ENCODE peak calls at places on chromosomes 3 and 15, in seven cellular contexts. B, H, R, M, W, P and F are unnamed samples.

GRCh38 chr15:48560321-48561051 is 85.0 kb downstream of the FBN1 start:
- DNase-seq in R (no peak), W (no peak), B (no peak), H (no peak), P (no peak), M (no peak), F (no peak)

GRCh38 chr15:43880406-43881184 is 53.8 kb downstream of the WDR76 start:
- DNase-seq in W (no peak), H (no peak), R (no peak), M (no peak), B (no peak), P (no peak), F (no peak)

GRCh38 chr3:48475188-48475587 is 28.7 kb downstream of the ATRIP start:
- DNase-seq in R (no peak), H (no peak), M (no peak), B (no peak), W (no peak), P (no peak), F (no peak)

GRCh38 chr3:12932754-12933153 is 91.4 kb upstream of the RPL32 start:
- DNase-seq in H (no peak), P (no peak), W (no peak), B (no peak), M (no peak), R (no peak), F (no peak)

GRCh38 chr3:66036586-66037061 is 2.1 kb downstream of the MAGI1 start:
- DNase-seq in M (no peak), W (no peak), B (no peak), H (no peak), P (no peak), R (no peak), F (no peak)

GRCh38 chr3:155230382-155230781 is 63.1 kb downstream of the STRIT1 start:
- DNase-seq in H (no peak), P (no peak), M (no peak), R (no peak), W (no peak), B (no peak), F (no peak)

GRCh38 chr15:85582719-85583089 is 202.3 kb downstream of the AKAP13 start:
- DNase-seq in R (no peak), M (peak), W (no peak), H (peak), P (no peak), B (no peak), F (peak)

GRCh38 chr3:156218353-156218744 is 98.0 kb downstream of the KCNAB1 start:
- DNase-seq in W (peak), R (no peak), H (no peak), M (no peak), B (no peak), P (no peak), F (no peak)

GRCh38 chr3:16101295-16102186 is 72.9 kb upstream of the GALNT15 start:
- DNase-seq in R (no peak), P (no peak), W (no peak), M (no peak), H (no peak), B (no peak), F (no peak)

GRCh38 chr15:63509933-63510547 is 5.6 kb downstream of the USP3 start:
- DNase-seq in P (no peak), R (no peak), B (no peak), H (no peak), M (no peak), W (no peak), F (no peak)

GRCh38 chr3:171458857-171459129 is 1.4 kb downstream of the TNIK start:
- DNase-seq in B (peak), M (no peak), W (no peak), R (no peak), P (no peak), H (no peak), F (no peak)

GRCh38 chr3:8336456-8336855 is 165.2 kb upstream of the LMCD1 start:
- DNase-seq in P (no peak), R (no peak), H (no peak), M (no peak), B (no peak), W (no peak), F (no peak)

GRCh38 chr3:52636673-52637072 is 49.0 kb downstream of the PBRM1 start:
- DNase-seq in W (peak), R (no peak), P (no peak), H (no peak), B (no peak), M (no peak), F (no peak)

GRCh38 chr3:11391930-11392688 is 119.9 kb downstream of the ATG7 start:
- DNase-seq in W (no peak), H (no peak), M (peak), R (no peak), P (peak), B (no peak), F (no peak)

GRCh38 chr3:58161435-58162398 is 49.1 kb downstream of the DNASE1L3 start:
- DNase-seq in R (no peak), H (no peak), B (no peak), W (peak), M (peak), P (peak), F (no peak)

GRCh38 chr15:69535101-69535638 is 82.6 kb downstream of the RPLP1 start:
- DNase-seq in B (no peak), H (no peak), M (no peak), P (peak), R (no peak), W (no peak), F (no peak)

GRCh38 chr15:80588801-80589200 is 106.3 kb upstream of the ABHD17C start:
- DNase-seq in W (peak), H (no peak), B (no peak), R (no peak), M (no peak), P (peak), F (no peak)

GRCh38 chr15:65833501-65834220 is 35.6 kb upstream of the RAB11A start:
- DNase-seq in P (no peak), W (no peak), M (no peak), H (no peak), R (peak), B (no peak), F (peak)

GRCh38 chr15:74815121-74815933 is 2.7 kb downstream of the LMAN1L start:
- DNase-seq in B (no peak), R (no peak), M (no peak), W (peak), P (no peak), H (no peak), F (no peak)

GRCh38 chr3:79618883-79619282 is 148.9 kb downstream of the ROBO1 start:
- DNase-seq in W (no peak), M (no peak), P (no peak), R (no peak), H (no peak), B (no peak), F (no peak)

GRCh38 chr15:29593086-29593485 is 229.2 kb downstream of the TJP1 start:
- DNase-seq in B (no peak), P (no peak), R (no peak), M (no peak), H (no peak), W (no peak), F (no peak)

GRCh38 chr3:52704611-52705437 is 767 bp downstream of the GLT8D1 start:
- DNase-seq in M (peak), H (peak), R (no peak), B (no peak), P (no peak), W (no peak), F (no peak)

GRCh38 chr15:61527836-61528589 is 298.9 kb upstream of the RORA start:
- DNase-seq in B (no peak), R (peak), P (no peak), H (no peak), W (no peak), M (no peak), F (no peak)

GRCh38 chr15:65868546-65869126 is 655 bp upstream of the RAB11A start:
- DNase-seq in R (no peak), B (no peak), W (no peak), M (no peak), P (no peak), H (no peak), F (no peak)

GRCh38 chr15:40105517-40106202 is 3.0 kb downstream of the BMF start:
- DNase-seq in H (peak), B (no peak), W (no peak), M (no peak), R (no peak), P (no peak), F (no peak)

GRCh38 chr3:156892701-156893100 is 66.5 kb downstream of the LEKR1 start:
- DNase-seq in M (no peak), H (no peak), W (no peak), P (no peak), B (no peak), R (no peak), F (no peak)

GRCh38 chr3:46427929-46428833 is 21.1 kb downstream of the CCRL2 start:
- DNase-seq in P (no peak), M (no peak), R (no peak), W (no peak), H (no peak), B (no peak), F (no peak)